ENCODE peak calls at places on chromosomes 1 and 21, in five cellular contexts. One of them, this sample, is unnamed. For H3K9me3, the result is how much of the 10 kb centered on the place peaks cover.

GRCh38 chr1:20076223-20076622 is 6.2 kb downstream of the PLA2G5 start:
- DNase-seq in CD8-positive, alpha-beta T cell: no peak
- DNase-seq in HCT116: no peak
- DNase-seq in gastrocnemius medialis: no peak
- DNase-seq in spleen: no peak
- DNase-seq in this sample: no peak

GRCh38 chr1:29245876-29246275 is 9.6 kb downstream of the PTPRU start:
- DNase-seq in gastrocnemius medialis: no peak
- DNase-seq in CD8-positive, alpha-beta T cell: no peak
- DNase-seq in HCT116: no peak
- DNase-seq in spleen: no peak
- DNase-seq in this sample: no peak

GRCh38 chr1:195934839-195935557 is 673.2 kb downstream of the KCNT2 start:
- DNase-seq in CD8-positive, alpha-beta T cell: no peak
- DNase-seq in HCT116: no peak
- DNase-seq in spleen: no peak
- DNase-seq in gastrocnemius medialis: no peak
- DNase-seq in this sample: no peak

GRCh38 chr1:53783056-53783455 is 44.1 kb upstream of the GLIS1 start:
- DNase-seq in gastrocnemius medialis: no peak
- DNase-seq in CD8-positive, alpha-beta T cell: no peak
- DNase-seq in spleen: no peak
- DNase-seq in HCT116: no peak
- DNase-seq in this sample: no peak

GRCh38 chr1:236039736-236040670 is 24.9 kb downstream of the NID1 start:
- DNase-seq in gastrocnemius medialis: peak
- DNase-seq in HCT116: no peak
- DNase-seq in CD8-positive, alpha-beta T cell: no peak
- DNase-seq in spleen: no peak
- DNase-seq in this sample: no peak

GRCh38 chr1:109207472-109208103 is 6.1 kb upstream of the SARS1 start:
- DNase-seq in CD8-positive, alpha-beta T cell: no peak
- DNase-seq in HCT116: no peak
- DNase-seq in gastrocnemius medialis: no peak
- DNase-seq in spleen: no peak
- DNase-seq in this sample: no peak

GRCh38 chr1:243701872-243702271 is 148.2 kb downstream of the AKT3 start:
- DNase-seq in gastrocnemius medialis: no peak
- DNase-seq in CD8-positive, alpha-beta T cell: no peak
- DNase-seq in spleen: no peak
- DNase-seq in HCT116: no peak
- DNase-seq in this sample: no peak

GRCh38 chr1:184513966-184514365 is 127.1 kb downstream of the C1orf21 start:
- DNase-seq in gastrocnemius medialis: peak
- DNase-seq in spleen: no peak
- DNase-seq in HCT116: no peak
- DNase-seq in CD8-positive, alpha-beta T cell: no peak
- DNase-seq in this sample: no peak

GRCh38 chr1:203295796-203296195 is 9.5 kb upstream of the BTG2 start:
- DNase-seq in gastrocnemius medialis: no peak
- DNase-seq in CD8-positive, alpha-beta T cell: no peak
- DNase-seq in HCT116: no peak
- DNase-seq in spleen: peak
- DNase-seq in this sample: no peak

GRCh38 chr21:42262826-42263225 is 43.9 kb downstream of the ABCG1 start:
- DNase-seq in gastrocnemius medialis: peak
- DNase-seq in HCT116: no peak
- DNase-seq in CD8-positive, alpha-beta T cell: no peak
- DNase-seq in spleen: no peak
- DNase-seq in this sample: no peak

GRCh38 chr21:45073301-45074047 is 906 bp upstream of the ADARB1 start:
- DNase-seq in CD8-positive, alpha-beta T cell: no peak
- DNase-seq in HCT116: no peak
- DNase-seq in gastrocnemius medialis: no peak
- DNase-seq in spleen: peak
- DNase-seq in this sample: no peak

GRCh38 chr1:218481116-218481775 is 136.1 kb downstream of the TGFB2 start:
- DNase-seq in CD8-positive, alpha-beta T cell: no peak
- DNase-seq in gastrocnemius medialis: no peak
- DNase-seq in HCT116: no peak
- DNase-seq in spleen: no peak
- DNase-seq in this sample: no peak

GRCh38 chr1:2110738-2111673 is 60.8 kb downstream of the PRKCZ start:
- DNase-seq in gastrocnemius medialis: no peak
- DNase-seq in spleen: no peak
- DNase-seq in CD8-positive, alpha-beta T cell: no peak
- DNase-seq in HCT116: no peak
- DNase-seq in this sample: no peak

GRCh38 chr21:38982096-38982495 is 176.4 kb downstream of the ETS2 start:
- DNase-seq in gastrocnemius medialis: no peak
- DNase-seq in CD8-positive, alpha-beta T cell: no peak
- DNase-seq in spleen: no peak
- DNase-seq in HCT116: no peak
- DNase-seq in this sample: no peak

DNA sequence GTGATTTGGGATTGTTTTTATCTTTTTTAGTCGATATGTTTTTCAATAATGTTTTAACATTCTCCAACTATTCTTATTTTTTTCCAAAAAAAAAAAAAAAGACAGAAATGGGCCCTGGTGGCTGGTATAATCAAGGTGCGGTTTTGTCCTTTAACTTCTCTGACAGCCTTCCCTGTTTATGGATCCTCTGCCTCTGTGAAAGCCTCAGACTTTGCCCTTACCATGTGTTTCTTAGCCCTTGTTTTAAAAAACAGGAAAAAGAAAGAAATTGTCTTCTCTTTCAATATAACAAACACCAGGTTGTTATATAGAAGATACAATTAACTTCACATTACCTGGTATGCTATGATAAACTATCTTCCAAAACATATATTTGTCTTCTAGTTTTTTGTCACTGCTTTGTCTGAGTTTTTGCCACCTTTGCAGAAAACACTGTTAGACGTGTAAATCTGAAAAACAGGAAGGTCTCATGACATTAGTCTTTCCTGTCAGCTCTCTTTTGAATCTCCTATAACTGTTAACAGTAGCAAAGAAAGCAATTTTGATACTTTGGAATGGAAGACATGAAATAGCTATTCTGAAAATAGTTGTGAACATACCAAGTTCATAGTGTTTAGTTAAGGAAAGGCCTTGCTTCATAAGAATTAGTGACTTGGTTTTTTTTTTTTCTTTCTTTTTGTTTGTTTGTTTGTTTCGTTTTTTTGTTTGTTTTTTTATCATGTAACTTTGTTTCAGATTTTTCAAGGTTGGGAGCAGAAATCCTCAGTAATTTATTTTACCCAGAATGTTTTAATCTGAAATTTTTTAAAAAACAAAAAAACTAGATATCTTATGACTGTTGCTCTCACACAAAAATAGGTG is 31.7 kb upstream of the CACYBP start:
- DNase-seq in CD8-positive, alpha-beta T cell: no peak
- DNase-seq in gastrocnemius medialis: no peak
- DNase-seq in spleen: no peak
- DNase-seq in HCT116: no peak
- DNase-seq in this sample: no peak
- H3K27ac ChIP-seq in CD8-positive, alpha-beta T cell: peak
- H3K27ac ChIP-seq in gastrocnemius medialis: no peak
- H3K27ac ChIP-seq in spleen: peak
- H3K27ac ChIP-seq in HCT116: no peak
- H3K27ac ChIP-seq in this sample: peak

GRCh38 chr21:37915941-37916794 is at the start of gene KCNJ6:
- DNase-seq in HCT116: no peak
- DNase-seq in spleen: no peak
- DNase-seq in gastrocnemius medialis: no peak
- DNase-seq in CD8-positive, alpha-beta T cell: no peak
- DNase-seq in this sample: no peak
- TF ChIP-seq CTCF in HCT116: no peak
- TF ChIP-seq CTCF in spleen: peak
- TF ChIP-seq CTCF in gastrocnemius medialis: no peak
- TF ChIP-seq CTCF in CD8-positive, alpha-beta T cell: no peak
- TF ChIP-seq CTCF in this sample: no peak

DNA sequence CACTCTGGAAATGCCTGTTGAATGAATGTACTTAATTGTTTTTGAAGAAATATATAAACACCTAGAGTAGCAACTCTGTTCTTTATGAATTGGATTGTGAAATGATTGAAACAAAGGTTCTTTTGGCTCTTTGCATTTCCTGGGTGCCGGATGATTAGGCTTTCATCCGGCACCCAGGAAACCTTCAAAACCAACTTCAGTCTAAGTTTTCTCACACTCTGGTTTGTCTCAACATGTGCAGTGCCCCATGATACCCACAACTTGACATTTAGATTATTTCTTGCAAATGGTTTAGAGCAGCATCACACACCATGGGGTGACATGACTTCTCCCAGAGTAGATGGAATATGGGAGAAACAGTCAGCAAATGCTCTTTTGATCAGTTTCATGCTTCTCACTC is 354.9 kb downstream of the BARHL2 start:
- DNase-seq in gastrocnemius medialis: no peak
- DNase-seq in spleen: no peak
- DNase-seq in CD8-positive, alpha-beta T cell: no peak
- DNase-seq in HCT116: no peak
- DNase-seq in this sample: no peak
- H3K9me3 ChIP-seq in gastrocnemius medialis: under half
- H3K9me3 ChIP-seq in spleen: under half
- H3K9me3 ChIP-seq in CD8-positive, alpha-beta T cell: under half
- H3K9me3 ChIP-seq in HCT116: under half
- H3K9me3 ChIP-seq in this sample: under half

DNA sequence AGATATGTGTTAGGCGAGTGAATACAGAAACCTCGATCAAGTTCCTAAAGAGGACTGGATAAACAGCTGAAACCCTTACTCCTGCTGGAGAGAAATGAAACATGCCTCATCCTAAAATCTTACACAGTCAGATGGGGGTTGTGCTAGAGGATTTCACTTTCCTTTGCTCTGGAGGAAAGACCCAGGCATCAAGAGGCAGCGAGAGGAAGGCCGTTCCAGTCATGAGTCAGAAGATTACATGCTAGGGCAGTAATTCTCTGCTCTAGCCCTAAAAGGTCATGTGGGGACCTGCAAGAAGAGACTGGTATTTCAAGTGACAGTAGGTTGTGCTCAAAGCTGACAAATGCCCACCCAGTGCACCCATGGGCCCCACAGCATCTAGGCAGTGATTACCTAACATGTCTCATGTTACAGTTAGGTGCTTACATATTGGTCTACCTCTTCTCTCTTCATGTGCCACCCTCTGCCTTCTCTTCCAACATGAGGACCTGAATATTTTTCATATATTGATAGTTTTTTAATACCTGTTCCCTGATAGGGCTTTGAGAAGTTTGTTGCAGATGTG is 99.6 kb upstream of the BEND5 start:
- DNase-seq in HCT116: no peak
- DNase-seq in CD8-positive, alpha-beta T cell: no peak
- DNase-seq in gastrocnemius medialis: no peak
- DNase-seq in spleen: no peak
- DNase-seq in this sample: no peak
- H3K27ac ChIP-seq in HCT116: no peak
- H3K27ac ChIP-seq in CD8-positive, alpha-beta T cell: no peak
- H3K27ac ChIP-seq in gastrocnemius medialis: no peak
- H3K27ac ChIP-seq in spleen: no peak
- H3K27ac ChIP-seq in this sample: no peak

GRCh38 chr1:200139661-200140250 is 112.2 kb downstream of the NR5A2 start:
- DNase-seq in CD8-positive, alpha-beta T cell: no peak
- DNase-seq in HCT116: peak
- DNase-seq in spleen: no peak
- DNase-seq in gastrocnemius medialis: no peak
- DNase-seq in this sample: no peak
- TF ChIP-seq CTCF in CD8-positive, alpha-beta T cell: peak
- TF ChIP-seq CTCF in HCT116: peak
- TF ChIP-seq CTCF in spleen: peak
- TF ChIP-seq CTCF in gastrocnemius medialis: peak
- TF ChIP-seq CTCF in this sample: peak

GRCh38 chr1:228091084-228091483 is 8.6 kb downstream of the ARF1 start:
- DNase-seq in CD8-positive, alpha-beta T cell: no peak
- DNase-seq in HCT116: no peak
- DNase-seq in spleen: peak
- DNase-seq in gastrocnemius medialis: no peak
- DNase-seq in this sample: no peak
- H3K9me3 ChIP-seq in CD8-positive, alpha-beta T cell: under half
- H3K9me3 ChIP-seq in HCT116: under half
- H3K9me3 ChIP-seq in spleen: under half
- H3K9me3 ChIP-seq in gastrocnemius medialis: under half
- H3K9me3 ChIP-seq in this sample: under half

GRCh38 chr1:7117599-7118281 is 332.5 kb downstream of the CAMTA1 start:
- DNase-seq in spleen: no peak
- DNase-seq in HCT116: peak
- DNase-seq in CD8-positive, alpha-beta T cell: no peak
- DNase-seq in gastrocnemius medialis: peak
- DNase-seq in this sample: no peak
- H3K27ac ChIP-seq in spleen: no peak
- H3K27ac ChIP-seq in HCT116: peak
- H3K27ac ChIP-seq in CD8-positive, alpha-beta T cell: no peak
- H3K27ac ChIP-seq in gastrocnemius medialis: peak
- H3K27ac ChIP-seq in this sample: no peak

DNA sequence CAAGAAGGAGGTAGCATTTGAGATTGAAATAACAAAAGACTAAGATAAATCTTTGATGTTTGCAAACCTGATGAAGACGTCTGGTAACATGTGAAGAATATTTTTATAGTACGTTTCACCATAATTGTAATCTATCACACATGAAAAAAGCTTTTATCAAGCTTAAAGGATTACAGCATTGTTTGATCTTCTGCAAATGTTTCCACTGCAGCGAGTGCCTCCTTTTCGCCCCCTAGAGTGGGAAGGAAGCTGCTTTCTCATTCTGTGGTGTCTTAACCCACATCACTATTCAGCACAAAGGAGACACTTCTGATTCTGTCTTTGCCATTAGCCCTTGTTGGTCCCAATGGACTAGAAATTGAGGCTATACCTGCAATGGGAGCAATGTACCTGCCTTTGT is 46.0 kb upstream of the IL12RB2 start:
- DNase-seq in gastrocnemius medialis: no peak
- DNase-seq in CD8-positive, alpha-beta T cell: no peak
- DNase-seq in HCT116: no peak
- DNase-seq in spleen: no peak
- DNase-seq in this sample: peak
- TF ChIP-seq CTCF in gastrocnemius medialis: no peak
- TF ChIP-seq CTCF in CD8-positive, alpha-beta T cell: peak
- TF ChIP-seq CTCF in HCT116: no peak
- TF ChIP-seq CTCF in spleen: no peak
- TF ChIP-seq CTCF in this sample: no peak

GRCh38 chr1:35530168-35530567 is 27.0 kb downstream of the KIAA0319L start:
- DNase-seq in gastrocnemius medialis: no peak
- DNase-seq in CD8-positive, alpha-beta T cell: no peak
- DNase-seq in HCT116: no peak
- DNase-seq in spleen: no peak
- DNase-seq in this sample: no peak
- H3K9me3 ChIP-seq in gastrocnemius medialis: under half
- H3K9me3 ChIP-seq in CD8-positive, alpha-beta T cell: under half
- H3K9me3 ChIP-seq in HCT116: under half
- H3K9me3 ChIP-seq in spleen: under half
- H3K9me3 ChIP-seq in this sample: under half

DNA sequence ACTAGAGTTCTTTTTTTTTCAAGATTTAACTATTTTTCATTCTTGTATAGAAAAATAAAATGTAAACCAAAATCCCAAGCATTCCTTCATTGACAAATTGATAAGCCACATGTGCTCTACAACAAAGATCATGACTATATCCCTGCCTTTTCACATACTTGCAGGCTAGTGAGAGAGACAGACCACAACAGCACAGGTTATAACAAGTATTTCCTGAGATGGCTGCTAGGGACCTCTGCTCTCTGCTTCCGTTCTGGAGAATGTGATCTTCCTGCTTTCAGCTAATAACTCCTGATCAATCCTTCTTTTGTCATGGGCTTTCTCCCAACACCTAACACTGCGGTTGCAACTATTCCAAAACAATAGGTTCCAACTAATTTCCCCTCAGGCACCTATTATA is 14.0 kb upstream of the SPRR2F start:
- DNase-seq in CD8-positive, alpha-beta T cell: no peak
- DNase-seq in gastrocnemius medialis: no peak
- DNase-seq in HCT116: no peak
- DNase-seq in spleen: no peak
- DNase-seq in this sample: no peak
- H3K27ac ChIP-seq in CD8-positive, alpha-beta T cell: no peak
- H3K27ac ChIP-seq in gastrocnemius medialis: no peak
- H3K27ac ChIP-seq in HCT116: no peak
- H3K27ac ChIP-seq in spleen: no peak
- H3K27ac ChIP-seq in this sample: no peak

This sample was measured in CD4-positive, alpha-beta T cell.